ENCODE peak calls at places on chromosomes 13 and 19, in eight cellular contexts. S, P, E, Z, G, A, L and D are unnamed samples.
A peak's percentile ranks its signal among the peaks of the same experiment; 100 is the strongest.

GRCh38 chr13:19959141-19959830 is 759 bp downstream of the ZMYM2 start:
- DNase-seq in P (peak; percentile 38), Z (peak; percentile 6), L (no peak), S (peak; percentile 68), G (peak; percentile 57), A (peak; percentile 42), E (peak; percentile 64), D (peak; percentile 52)

GRCh38 chr13:41988244-41988643 is 27.3 kb upstream of the VWA8 start:
- DNase-seq in E (no peak), P (no peak), S (no peak), L (no peak), Z (no peak), A (no peak), G (no peak), D (no peak)

GRCh38 chr19:29577662-29577963 is 28.5 kb upstream of the POP4 start:
- DNase-seq in L (no peak), A (no peak), S (no peak), Z (no peak), P (no peak), G (no peak), E (no peak), D (no peak)

GRCh38 chr19:9370747-9371619 is 8.2 kb downstream of the ZNF177 start:
- DNase-seq in P (no peak), S (no peak), A (no peak), Z (no peak), G (no peak), L (no peak), E (no peak), D (no peak)

GRCh38 chr13:112819111-112819510 is 129.3 kb downstream of the ATP11A start:
- DNase-seq in S (no peak), Z (no peak), L (no peak), E (no peak), P (no peak), G (no peak), A (no peak), D (no peak)

GRCh38 chr13:45295536-45295935 is 45.4 kb downstream of the TPT1 start:
- DNase-seq in E (no peak), Z (peak; percentile 47), G (peak; percentile 47), S (no peak), A (no peak), L (no peak), P (no peak), D (no peak)

GRCh38 chr19:45391346-45391745 is 13.5 kb downstream of the PPP1R13L start:
- DNase-seq in G (peak; percentile 14), S (no peak), L (no peak), E (no peak), Z (no peak), P (no peak), A (no peak), D (peak; percentile 16)

GRCh38 chr13:32391101-32391620 is 36.8 kb downstream of the N4BP2L1 start:
- DNase-seq in S (no peak), L (no peak), A (no peak), P (no peak), Z (no peak), E (no peak), G (peak; percentile 10), D (no peak)

GRCh38 chr13:79742923-79743322 is 262.0 kb downstream of the NDFIP2 start:
- DNase-seq in A (no peak), Z (no peak), S (no peak), E (no peak), G (no peak), L (no peak), P (no peak), D (no peak)

GRCh38 chr13:95756072-95756471 is 79.1 kb downstream of the DNAJC3 start:
- DNase-seq in G (peak; percentile 20), P (no peak), E (no peak), A (no peak), L (no peak), Z (no peak), S (no peak), D (no peak)

GRCh38 chr13:32134241-32134801 is 102.7 kb downstream of the FRY start:
- DNase-seq in L (no peak), S (no peak), G (no peak), Z (no peak), E (no peak), A (no peak), P (peak; percentile 31), D (no peak)

GRCh38 chr13:77779461-77780272 is 82.2 kb downstream of the SLAIN1 start:
- DNase-seq in A (peak; percentile 66), G (peak; percentile 83), S (peak; percentile 25), P (peak; percentile 92), E (no peak), Z (peak; percentile 59), L (peak; percentile 14), D (peak; percentile 24)

GRCh38 chr13:28489536-28489935 is 5.4 kb downstream of the FLT1 start:
- DNase-seq in E (no peak), Z (peak; percentile 9), S (no peak), P (no peak), G (peak; percentile 91), A (no peak), L (peak; percentile 50), D (no peak)

GRCh38 chr19:40225440-40226305 is 816 bp downstream of the CCNP start:
- DNase-seq in P (peak; percentile 27), E (no peak), L (no peak), S (no peak), A (no peak), Z (no peak), G (peak; percentile 60), D (no peak)

GRCh38 chr19:2119916-2120785 is 23.4 kb downstream of the IZUMO4 start:
- DNase-seq in L (no peak), A (no peak), E (no peak), S (no peak), G (no peak), P (no peak), Z (no peak), D (peak; percentile 63)

GRCh38 chr19:12681074-12681987 is at the start of gene DHPS:
- DNase-seq in Z (peak; percentile 99), A (peak; percentile 96), E (peak; percentile 89), G (peak; percentile 99), L (peak; percentile 99), S (peak; percentile 92), P (peak; percentile 98), D (peak; percentile 91)

GRCh38 chr13:72986197-72986596 is 72.6 kb upstream of the KLF5 start:
- DNase-seq in G (no peak), Z (no peak), P (no peak), S (no peak), L (no peak), A (no peak), E (no peak), D (no peak)

GRCh38 chr19:7999376-7999775 is 6.1 kb downstream of the ELAVL1 start:
- DNase-seq in S (no peak), Z (no peak), A (no peak), L (no peak), G (no peak), P (no peak), E (no peak), D (no peak)

GRCh38 chr13:27020415-27020814 is 151.2 kb downstream of the USP12 start:
- DNase-seq in L (no peak), E (no peak), P (no peak), Z (no peak), S (no peak), G (no peak), A (no peak), D (no peak)

GRCh38 chr13:34886476-34886875 is 55.6 kb upstream of the NBEA start:
- DNase-seq in P (no peak), E (no peak), Z (no peak), G (no peak), A (no peak), S (no peak), L (no peak), D (no peak)

GRCh38 chr13:23579886-23580706 is 9.9 kb downstream of the TNFRSF19 start:
- DNase-seq in A (no peak), S (no peak), E (no peak), Z (no peak), L (no peak), G (peak; percentile 30), P (no peak), D (no peak)

GRCh38 chr13:57627663-57628062 is 3.9 kb upstream of the PCDH17 start:
- DNase-seq in G (peak; percentile 8), Z (peak; percentile 11), S (peak; percentile 33), P (peak; percentile 32), A (peak; percentile 15), E (no peak), L (no peak), D (no peak)

GRCh38 chr13:29861694-29862110 is 11.3 kb upstream of the UBL3 start:
- DNase-seq in P (peak; percentile 37), Z (peak; percentile 64), G (peak; percentile 51), S (no peak), A (no peak), E (no peak), L (peak; percentile 42), D (no peak)

GRCh38 chr19:18433039-18433691 is 4.8 kb downstream of the ISYNA1 start:
- DNase-seq in P (no peak), L (no peak), E (no peak), G (no peak), A (no peak), Z (no peak), S (peak; percentile 80), D (no peak)

GRCh38 chr19:55156202-55157063 is 1.1 kb downstream of the TNNI3 start:
- DNase-seq in A (no peak), E (no peak), G (no peak), Z (no peak), S (peak; percentile 70), L (no peak), P (peak; percentile 55), D (peak; percentile 80)